ENCODE peak calls at places on chromosome 19, in six cellular contexts. D is CD8-positive, alpha-beta T cell; S is fibroblast of lung; A is lower lobe of right lung; E is upper lobe of right lung; W is neural progenitor cell. Z is an unnamed sample.

GRCh38 chr19:45884682-45885555 is 1.0 kb downstream of the IRF2BP1 start:
- DNase-seq in D (no peak), S (no peak), A (no peak), E (no peak), W (peak; percentile 32), Z (peak; percentile 82)

GRCh38 chr19:14473073-14473790 is 1.9 kb downstream of the PTGER1 start:
- DNase-seq in D (no peak), S (no peak), A (no peak), E (peak; percentile 68), W (no peak), Z (peak; percentile 81)

GRCh38 chr19:6465006-6465405 is 935 bp downstream of the CRB3 start:
- DNase-seq in D (no peak), S (no peak), A (no peak), E (peak; percentile 71), W (no peak), Z (no peak)

GRCh38 chr19:5526691-5527090 is 41.1 kb downstream of the TINCR start:
- DNase-seq in D (no peak), S (no peak), A (no peak), E (no peak), W (no peak), Z (no peak)

GRCh38 chr19:33530842-33531241 is 9.3 kb upstream of the PEPD start:
- DNase-seq in D (no peak), S (no peak), A (no peak), E (no peak), W (no peak), Z (no peak)

GRCh38 chr19:5115351-5115750 is 146.4 kb downstream of the KDM4B start:
- DNase-seq in D (no peak), S (no peak), A (no peak), E (no peak), W (no peak), Z (no peak)

GRCh38 chr19:33273881-33274662 is 28.3 kb downstream of the CEBPA start:
- DNase-seq in D (no peak), S (peak; percentile 88), A (peak; percentile 76), E (no peak), W (no peak), Z (peak; percentile 66)

GRCh38 chr19:16912780-16913179 is 24.0 kb downstream of the F2RL3 start:
- DNase-seq in D (no peak), S (no peak), A (no peak), E (peak; percentile 18), W (no peak), Z (no peak)

GRCh38 chr19:52188822-52189744 is 769 bp upstream of the PPP2R1A start:
- DNase-seq in D (no peak), S (no peak), A (peak; percentile 99), E (peak; percentile 100), W (no peak), Z (peak; percentile 100)

GRCh38 chr19:31269425-31270127 is 79.7 kb downstream of the TSHZ3 start:
- DNase-seq in D (no peak), S (peak; percentile 56), A (no peak), E (no peak), W (no peak), Z (peak; percentile 81)

GRCh38 chr19:2249010-2249866 is at the start of gene AMH:
- DNase-seq in D (no peak), S (no peak), A (no peak), E (no peak), W (no peak), Z (peak; percentile 73)

GRCh38 chr19:30525383-30525782 is 153.2 kb downstream of the ZNF536 start:
- DNase-seq in D (no peak), S (no peak), A (no peak), E (no peak), W (no peak), Z (no peak)

GRCh38 chr19:861756-862528 is 2.5 kb downstream of the CFD start:
- DNase-seq in D (peak; percentile 47), S (no peak), A (peak; percentile 78), E (peak; percentile 86), W (peak; percentile 88), Z (peak; percentile 89)

GRCh38 chr19:858868-859843 is at the start of gene CFD:
- DNase-seq in D (no peak), S (no peak), A (peak; percentile 82), E (peak; percentile 82), W (no peak), Z (peak; percentile 87)

GRCh38 chr19:862529-863304 is 3.3 kb downstream of the CFD start:
- DNase-seq in D (peak; percentile 77), S (peak; percentile 37), A (peak; percentile 86), E (peak; percentile 88), W (peak; percentile 88), Z (peak; percentile 92)

GRCh38 chr19:861099-861755 is 1.8 kb downstream of the CFD start:
- DNase-seq in D (no peak), S (no peak), A (no peak), E (peak; percentile 65), W (no peak), Z (no peak)

DNA sequence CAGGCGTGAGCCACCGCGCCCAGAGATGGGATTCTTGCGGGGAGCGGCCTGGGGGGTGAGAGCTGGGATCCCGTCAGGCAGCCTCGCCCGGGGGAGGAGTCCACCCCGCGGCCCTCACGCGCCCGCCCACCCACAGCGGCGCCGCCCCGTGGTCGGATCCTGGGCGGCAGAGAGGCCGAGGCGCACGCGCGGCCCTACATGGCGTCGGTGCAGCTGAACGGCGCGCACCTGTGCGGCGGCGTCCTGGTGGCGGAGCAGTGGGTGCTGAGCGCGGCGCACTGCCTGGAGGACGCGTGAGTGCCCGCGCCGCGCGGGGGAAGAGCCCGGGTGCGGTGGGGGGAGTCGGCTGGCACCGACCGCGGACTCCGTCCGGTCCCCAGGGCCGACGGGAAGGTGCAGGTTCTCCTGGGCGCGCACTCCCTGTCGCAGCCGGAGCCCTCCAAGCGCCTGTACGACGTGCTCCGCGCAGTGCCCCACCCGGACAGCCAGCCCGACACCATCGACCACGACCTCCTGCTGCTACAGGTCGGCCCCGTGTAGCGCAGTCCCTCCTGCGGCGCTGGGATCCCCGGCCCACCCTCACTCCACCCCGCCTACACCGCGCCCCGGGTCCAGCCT is 1.1 kb downstream of the CFD start:
- DNase-seq in D (peak; percentile 38), S (peak; percentile 47), A (peak; percentile 85), E (peak; percentile 90), W (peak; percentile 75), Z (peak; percentile 93)
- TF ChIP-seq CTCF in D (no peak), S (no peak), A (peak; percentile 17), E (no peak), W (peak; percentile 16), Z (peak; percentile 11)

GRCh38 chr19:17966497-17967257 is at the start of gene KCNN1:
- DNase-seq in D (no peak), S (no peak), A (no peak), E (no peak), W (peak; percentile 85), Z (no peak)
- H3K4me1 ChIP-seq in D (peaks cover 4% of the 10 kb centered on the region), S (no peaks in the 10 kb centered on the region), A (no peaks in the 10 kb centered on the region), E (no peaks in the 10 kb centered on the region), W (peaks cover 5% of the 10 kb centered on the region), Z (peaks cover 4% of the 10 kb centered on the region)

GRCh38 chr19:27775395-27775794 is 1437.6 kb downstream of the UQCRFS1 start:
- DNase-seq in D (no peak), S (no peak), A (no peak), E (no peak), W (no peak), Z (no peak)
- TF ChIP-seq CTCF in D (no peak), S (no peak), A (no peak), E (no peak), W (no peak), Z (no peak)

DNA sequence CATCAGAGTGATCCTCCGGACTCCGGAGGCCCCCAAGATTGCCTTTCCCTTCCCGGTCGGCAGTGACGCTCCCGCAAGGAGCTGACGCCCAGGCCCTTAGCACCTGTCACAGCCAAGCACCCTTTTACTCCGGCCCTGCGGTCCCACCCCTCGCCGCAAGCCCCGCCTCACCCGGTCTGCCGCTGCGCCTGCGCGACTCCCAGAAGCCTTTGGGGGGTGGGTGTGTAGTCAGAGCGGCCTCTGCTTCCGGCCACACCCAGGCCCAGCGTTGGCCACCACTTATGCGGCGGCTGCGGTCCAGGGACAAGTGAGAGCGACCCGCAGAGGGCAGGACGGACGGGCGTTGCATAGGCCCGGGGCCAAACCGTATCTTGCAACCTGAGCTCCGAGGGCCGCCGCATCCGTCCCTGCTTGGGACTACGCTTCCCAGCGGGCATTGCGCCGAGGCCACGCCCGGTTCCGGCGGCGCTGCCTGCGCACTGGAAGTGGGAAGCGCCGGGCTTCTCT is 441 bp upstream of the ZFP28 start:
- DNase-seq in D (peak; percentile 73), S (peak; percentile 90), A (peak; percentile 92), E (peak; percentile 96), W (peak; percentile 96), Z (peak; percentile 98)
- H3K4me1 ChIP-seq in D (peaks cover 12% of the 10 kb centered on the region), S (no peaks in the 10 kb centered on the region), A (peaks cover 16% of the 10 kb centered on the region), E (peaks cover 5% of the 10 kb centered on the region), W (no peaks in the 10 kb centered on the region), Z (peaks cover 10% of the 10 kb centered on the region)

Z was measured in kidney.